ENCODE peak calls at places on chromosome 16, in four cellular contexts. T is tibial artery, N is suprapubic skin, B is GM23338. C is an unnamed sample.

GRCh38 chr16:57264950-57265371 is 19.5 kb downstream of the PLLP start:
- DNase-seq in T (no peak), N (peak), B (no peak), C (no peak)

GRCh38 chr16:89710709-89711564 is 9.4 kb upstream of the SPATA2L start:
- DNase-seq in T (no peak), N (no peak), B (peak), C (no peak)

GRCh38 chr16:27505297-27506236 is 44.1 kb downstream of the GTF3C1 start:
- DNase-seq in T (no peak), N (no peak), B (no peak), C (peak)

GRCh38 chr16:8594149-8594666 is 3.9 kb upstream of the TMEM114 start:
- DNase-seq in T (no peak), N (no peak), B (no peak), C (no peak)

GRCh38 chr16:47460301-47460754 is 535 bp downstream of the ITFG1 start:
- DNase-seq in T (no peak), N (no peak), B (peak), C (no peak)

GRCh38 chr16:75420987-75421819 is 12.1 kb downstream of the CFDP1 start:
- DNase-seq in T (peak), N (peak), B (peak), C (peak)

GRCh38 chr16:30948956-30949654 is at the start of gene ORAI3:
- DNase-seq in T (peak), N (peak), B (peak), C (peak)

GRCh38 chr16:30491229-30491628 is 18.7 kb downstream of the ITGAL start:
- DNase-seq in T (no peak), N (no peak), B (no peak), C (no peak)

GRCh38 chr16:49055824-49056545 is 225.7 kb downstream of the CBLN1 start:
- DNase-seq in T (no peak), N (no peak), B (peak), C (no peak)

GRCh38 chr16:89256651-89257254 is 39.2 kb downstream of the ZNF778 start:
- DNase-seq in T (no peak), N (no peak), B (peak), C (peak)

GRCh38 chr16:47712276-47713224 is 251.4 kb downstream of the PHKB start:
- DNase-seq in T (no peak), N (no peak), B (no peak), C (no peak)

GRCh38 chr16:67277294-67277998 is 1.9 kb upstream of the PLEKHG4 start:
- DNase-seq in T (peak), N (no peak), B (no peak), C (no peak)

GRCh38 chr16:53744449-53744848 is 40.5 kb downstream of the FTO start:
- DNase-seq in T (no peak), N (no peak), B (peak), C (no peak)

GRCh38 chr16:71645450-71645849 is 19.5 kb downstream of the MARVELD3 start:
- DNase-seq in T (no peak), N (no peak), B (peak), C (no peak)

GRCh38 chr16:66390346-66391108 is 24.0 kb downstream of the CDH5 start:
- DNase-seq in T (no peak), N (no peak), B (no peak), C (no peak)

GRCh38 chr16:77794586-77794985 is 6.2 kb downstream of the VAT1L start:
- DNase-seq in T (no peak), N (no peak), B (no peak), C (no peak)

GRCh38 chr16:65176603-65177002 is 54.7 kb upstream of the CDH11 start:
- DNase-seq in T (no peak), N (no peak), B (no peak), C (peak)

GRCh38 chr16:56351481-56351880 is 73.9 kb downstream of the AMFR start:
- DNase-seq in T (peak), N (peak), B (no peak), C (no peak)

GRCh38 chr16:87877942-87878507 is 8.7 kb upstream of the SLC7A5 start:
- DNase-seq in T (no peak), N (no peak), B (no peak), C (no peak)

GRCh38 chr16:12017583-12017982 is 41.0 kb downstream of the SNX29 start:
- DNase-seq in T (no peak), N (no peak), B (no peak), C (no peak)

GRCh38 chr16:80948886-80949502 is 57.7 kb downstream of the CMC2 start:
- DNase-seq in T (no peak), N (no peak), B (peak), C (peak)

GRCh38 chr16:80619824-80620223 is 79.0 kb downstream of the DYNLRB2 start:
- DNase-seq in T (no peak), N (no peak), B (no peak), C (no peak)

GRCh38 chr16:66524601-66525164 is 25.2 kb downstream of the TK2 start:
- DNase-seq in T (no peak), N (no peak), B (no peak), C (peak)

GRCh38 chr16:52592216-52592592 is 45.3 kb upstream of the TOX3 start:
- DNase-seq in T (no peak), N (no peak), B (no peak), C (no peak)

GRCh38 chr16:79213214-79213613 is 387.3 kb downstream of the MAF start:
- DNase-seq in T (no peak), N (no peak), B (no peak), C (no peak)

GRCh38 chr16:66052745-66053144 is 313.7 kb upstream of the CDH5 start:
- DNase-seq in T (no peak), N (no peak), B (no peak), C (no peak)

GRCh38 chr16:75106351-75107274 is 10.0 kb downstream of the LDHD start:
- DNase-seq in T (peak), N (peak), B (no peak), C (no peak)

GRCh38 chr16:75317101-75317522 is 65.7 kb upstream of the BCAR1 start:
- DNase-seq in T (no peak), N (no peak), B (no peak), C (peak)

GRCh38 chr16:17470871-17471744 is at the start of gene XYLT1:
- DNase-seq in T (peak), N (peak), B (peak), C (peak)

GRCh38 chr16:16778322-16778721 is 399.4 kb downstream of the NPIPA7 start:
- DNase-seq in T (no peak), N (no peak), B (no peak), C (no peak)

GRCh38 chr16:12067714-12068401 is 91.3 kb downstream of the SNX29 start:
- DNase-seq in T (peak), N (no peak), B (peak), C (no peak)

GRCh38 chr16:67108489-67108888 is 1.3 kb upstream of the PHAF1 start:
- DNase-seq in T (peak), N (no peak), B (no peak), C (no peak)

GRCh38 chr16:81616321-81617020 is 162.6 kb upstream of the PLCG2 start:
- DNase-seq in T (no peak), N (peak), B (no peak), C (peak)

GRCh38 chr16:85610446-85611204 is 2.5 kb upstream of the GSE1 start:
- DNase-seq in T (peak), N (peak), B (peak), C (peak)
- H3K4me3 ChIP-seq in T (peak), N (peak), B (peak), C (peak)

DNA sequence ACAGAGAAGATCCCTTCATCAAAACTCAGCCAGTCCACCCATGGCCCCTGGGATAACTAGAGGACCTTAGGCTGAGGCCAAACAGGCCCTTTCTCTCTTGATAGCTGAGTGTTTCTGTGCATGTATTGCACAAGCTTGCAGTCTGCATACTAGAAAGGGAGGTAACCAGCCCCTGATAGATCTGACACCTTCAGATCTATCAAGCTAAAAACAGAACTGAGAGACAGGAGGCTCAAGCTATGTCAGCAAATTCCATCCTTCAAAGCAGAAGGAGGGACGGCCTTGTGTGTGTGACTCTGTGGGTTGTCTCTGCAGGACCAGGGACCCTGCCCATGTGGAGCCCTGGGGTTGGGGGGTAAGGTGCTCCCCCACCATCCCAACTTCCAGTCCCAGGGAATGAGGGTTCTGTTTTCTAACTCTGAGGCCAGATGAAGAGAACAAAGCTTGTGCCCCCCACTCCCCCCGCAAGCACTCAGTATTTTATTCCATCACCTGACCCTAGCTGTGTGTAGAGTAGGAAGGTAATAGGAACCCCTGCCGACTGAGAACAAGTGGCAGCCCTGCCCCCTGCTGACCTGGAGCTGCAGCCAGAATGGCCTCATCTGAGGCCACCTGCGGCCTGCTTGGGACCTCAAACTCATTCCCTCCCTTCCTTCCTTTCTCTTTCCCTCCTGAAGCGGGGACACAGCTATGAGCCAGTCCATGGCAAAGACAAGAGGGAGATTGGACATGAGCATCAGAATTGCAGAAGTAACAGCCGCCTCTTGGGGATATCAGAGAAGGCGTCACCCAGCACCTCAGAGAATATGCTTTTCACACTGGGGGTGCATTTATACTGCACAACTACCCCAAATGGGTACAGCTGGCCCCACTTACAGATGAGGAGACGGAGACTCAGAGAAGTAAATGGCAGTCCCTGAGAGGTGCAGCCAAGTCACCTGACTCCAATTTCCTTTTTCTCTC is 63.7 kb downstream of the SMPD3 start:
- DNase-seq in T (no peak), N (no peak), B (peak), C (no peak)
- TF ChIP-seq CTCF in T (no peak), N (no peak), B (no peak), C (no peak)

GRCh38 chr16:1181715-1182671 is 29.1 kb downstream of the CACNA1H start:
- DNase-seq in T (peak), N (no peak), B (no peak), C (peak)
- H3K4me3 ChIP-seq in T (peak), N (no peak), B (no peak), C (peak)

DNA sequence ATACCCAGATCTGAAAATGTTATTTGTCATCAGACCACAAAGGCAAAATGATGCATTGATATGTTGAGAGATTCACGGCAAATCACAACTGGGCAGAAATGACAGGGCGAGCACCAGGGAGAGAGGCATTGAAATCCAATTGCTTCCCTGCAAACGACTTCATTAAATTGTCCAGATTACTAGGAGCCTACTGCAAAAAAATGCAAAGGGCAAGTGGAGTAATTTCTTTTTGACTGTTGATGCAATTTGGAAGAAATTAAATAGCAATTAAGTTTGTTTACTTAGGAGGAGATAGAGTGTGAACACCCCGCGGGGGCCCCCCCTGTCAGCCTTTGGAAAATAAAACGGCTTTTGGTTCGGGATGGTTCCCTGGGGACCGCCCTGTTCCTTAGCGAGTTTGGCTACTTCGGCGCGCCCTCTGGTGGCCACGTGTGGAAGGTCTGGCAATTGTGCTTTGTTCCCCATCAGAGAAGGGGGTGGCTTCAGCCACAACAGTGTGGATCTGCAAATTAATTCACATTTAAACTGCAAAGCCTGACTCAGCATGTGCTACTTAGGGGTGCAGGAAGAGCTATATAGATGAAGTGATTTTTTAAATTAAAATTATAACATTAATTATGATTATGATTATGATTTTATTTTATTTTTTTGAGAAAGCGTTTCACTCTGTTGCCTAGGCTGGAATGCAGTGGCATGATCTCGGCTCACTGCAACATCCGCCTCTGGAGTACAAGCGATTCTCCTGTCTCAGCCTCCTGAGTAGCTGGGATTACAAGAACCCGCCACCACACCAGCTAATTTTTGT is 14.5 kb upstream of the TMC7 start:
- DNase-seq in T (peak), N (peak), B (peak), C (peak)
- TF ChIP-seq CTCF in T (peak), N (peak), B (peak), C (peak)

GRCh38 chr16:2025878-2026460 is 733 bp upstream of the NHERF2 start:
- DNase-seq in T (no peak), N (no peak), B (no peak), C (no peak)
- H3K4me3 ChIP-seq in T (peak), N (peak), B (peak), C (peak)